ENCODE peak calls at places on chromosome 21, in four cellular contexts. D, Z, C and N are unnamed samples.

GRCh38 chr21:41361786-41362604 is at the start of gene MX2:
- DNase-seq in D (peak; percentile 37), Z (no peak), C (peak; percentile 65), N (no peak)

GRCh38 chr21:43691086-43691795 is 27.7 kb upstream of the PDXK start:
- DNase-seq in D (no peak), Z (no peak), C (no peak), N (no peak)

GRCh38 chr21:40640427-40640826 is 206.5 kb downstream of the DSCAM start:
- DNase-seq in D (no peak), Z (no peak), C (no peak), N (peak; percentile 47)

GRCh38 chr21:32336711-32337110 is 38.1 kb downstream of the MRAP start:
- DNase-seq in D (peak; percentile 28), Z (no peak), C (no peak), N (no peak)

GRCh38 chr21:46599251-46599572 is 5.7 kb downstream of the S100B start:
- DNase-seq in D (no peak), Z (peak; percentile 41), C (peak; percentile 22), N (no peak)

GRCh38 chr21:38170283-38170682 is 86.5 kb upstream of the KCNJ15 start:
- DNase-seq in D (no peak), Z (peak; percentile 25), C (peak; percentile 27), N (no peak)

GRCh38 chr21:28336299-28336698 is 656.4 kb downstream of the LTN1 start:
- DNase-seq in D (peak; percentile 37), Z (peak; percentile 46), C (peak; percentile 21), N (peak; percentile 16)

GRCh38 chr21:44681861-44682579 is at the start of gene KRTAP12-1:
- DNase-seq in D (peak; percentile 22), Z (no peak), C (no peak), N (no peak)

GRCh38 chr21:25934771-25935224 is 200.0 kb downstream of the GABPA start:
- DNase-seq in D (no peak), Z (no peak), C (peak; percentile 51), N (no peak)

GRCh38 chr21:44448651-44449131 is 6.6 kb upstream of the LRRC3 start:
- DNase-seq in D (no peak), Z (no peak), C (no peak), N (no peak)

GRCh38 chr21:45306832-45307571 is 19.3 kb upstream of the POFUT2 start:
- DNase-seq in D (no peak), Z (peak; percentile 49), C (peak; percentile 74), N (no peak)